ENCODE peak calls at places on chromosomes 5 and 9, in ten cellular contexts. One of them, this sample, is unnamed.
A peak's percentile ranks its signal among the peaks of the same experiment; 100 is the strongest.

GRCh38 chr5:135533794-135534193 is 2.0 kb downstream of the NEUROG1 start:
- DNase-seq in tibial nerve: no peak
- DNase-seq in GM12865: no peak
- DNase-seq in mucosa of descending colon: no peak
- DNase-seq in Calu3: no peak
- DNase-seq in fibroblast of pulmonary artery: no peak
- DNase-seq in tibial artery: no peak
- DNase-seq in cardiac fibroblast: no peak
- DNase-seq in RWPE1: no peak
- DNase-seq in mesothelial cell of epicardium: no peak
- DNase-seq in this sample: no peak

GRCh38 chr5:154038241-154038603 is 488 bp downstream of the FAM114A2 start:
- DNase-seq in tibial nerve: no peak
- DNase-seq in GM12865: peak; percentile 83
- DNase-seq in mucosa of descending colon: peak; percentile 52
- DNase-seq in Calu3: peak; percentile 27
- DNase-seq in fibroblast of pulmonary artery: no peak
- DNase-seq in tibial artery: no peak
- DNase-seq in cardiac fibroblast: no peak
- DNase-seq in RWPE1: no peak
- DNase-seq in mesothelial cell of epicardium: no peak
- DNase-seq in this sample: no peak

GRCh38 chr5:80988419-80988925 is 28.3 kb downstream of the RASGRF2 start:
- DNase-seq in tibial nerve: no peak
- DNase-seq in GM12865: no peak
- DNase-seq in mucosa of descending colon: no peak
- DNase-seq in Calu3: no peak
- DNase-seq in fibroblast of pulmonary artery: no peak
- DNase-seq in tibial artery: no peak
- DNase-seq in cardiac fibroblast: no peak
- DNase-seq in RWPE1: no peak
- DNase-seq in mesothelial cell of epicardium: no peak
- DNase-seq in this sample: no peak

GRCh38 chr9:125106285-125106893 is 36.9 kb downstream of the SCAI start:
- DNase-seq in tibial nerve: no peak
- DNase-seq in GM12865: no peak
- DNase-seq in mucosa of descending colon: no peak
- DNase-seq in Calu3: no peak
- DNase-seq in fibroblast of pulmonary artery: peak; percentile 54
- DNase-seq in tibial artery: no peak
- DNase-seq in cardiac fibroblast: peak; percentile 77
- DNase-seq in RWPE1: no peak
- DNase-seq in mesothelial cell of epicardium: no peak
- DNase-seq in this sample: no peak

GRCh38 chr5:176799488-176799887 is 10.9 kb upstream of the UNC5A start:
- DNase-seq in tibial nerve: no peak
- DNase-seq in GM12865: no peak
- DNase-seq in mucosa of descending colon: no peak
- DNase-seq in Calu3: no peak
- DNase-seq in fibroblast of pulmonary artery: no peak
- DNase-seq in tibial artery: no peak
- DNase-seq in cardiac fibroblast: no peak
- DNase-seq in RWPE1: no peak
- DNase-seq in mesothelial cell of epicardium: no peak
- DNase-seq in this sample: no peak

GRCh38 chr9:127166651-127167524 is 44.5 kb upstream of the ANGPTL2 start:
- DNase-seq in tibial nerve: no peak
- DNase-seq in GM12865: peak; percentile 96
- DNase-seq in mucosa of descending colon: no peak
- DNase-seq in Calu3: no peak
- DNase-seq in fibroblast of pulmonary artery: no peak
- DNase-seq in tibial artery: peak; percentile 53
- DNase-seq in cardiac fibroblast: no peak
- DNase-seq in RWPE1: peak; percentile 98
- DNase-seq in mesothelial cell of epicardium: no peak
- DNase-seq in this sample: no peak

GRCh38 chr9:121233906-121234901 is 32.5 kb upstream of the RAB14 start:
- DNase-seq in tibial nerve: no peak
- DNase-seq in GM12865: no peak
- DNase-seq in mucosa of descending colon: no peak
- DNase-seq in Calu3: no peak
- DNase-seq in fibroblast of pulmonary artery: peak; percentile 58
- DNase-seq in tibial artery: no peak
- DNase-seq in cardiac fibroblast: peak; percentile 40
- DNase-seq in RWPE1: peak; percentile 87
- DNase-seq in mesothelial cell of epicardium: no peak
- DNase-seq in this sample: no peak

GRCh38 chr5:17157916-17158529 is 59.4 kb upstream of the BASP1 start:
- DNase-seq in tibial nerve: no peak
- DNase-seq in GM12865: no peak
- DNase-seq in mucosa of descending colon: peak; percentile 45
- DNase-seq in Calu3: no peak
- DNase-seq in fibroblast of pulmonary artery: peak; percentile 93
- DNase-seq in tibial artery: no peak
- DNase-seq in cardiac fibroblast: peak; percentile 92
- DNase-seq in RWPE1: no peak
- DNase-seq in mesothelial cell of epicardium: no peak
- DNase-seq in this sample: no peak

GRCh38 chr5:172163346-172163745 is 24.7 kb downstream of the STK10 start:
- DNase-seq in tibial nerve: no peak
- DNase-seq in GM12865: no peak
- DNase-seq in mucosa of descending colon: no peak
- DNase-seq in Calu3: no peak
- DNase-seq in fibroblast of pulmonary artery: no peak
- DNase-seq in tibial artery: no peak
- DNase-seq in cardiac fibroblast: peak; percentile 23
- DNase-seq in RWPE1: no peak
- DNase-seq in mesothelial cell of epicardium: no peak
- DNase-seq in this sample: no peak

GRCh38 chr9:22141906-22142305 is 132.8 kb upstream of the CDKN2B start:
- DNase-seq in tibial nerve: no peak
- DNase-seq in GM12865: no peak
- DNase-seq in mucosa of descending colon: no peak
- DNase-seq in Calu3: peak; percentile 52
- DNase-seq in fibroblast of pulmonary artery: peak; percentile 92
- DNase-seq in tibial artery: no peak
- DNase-seq in cardiac fibroblast: peak; percentile 95
- DNase-seq in RWPE1: no peak
- DNase-seq in mesothelial cell of epicardium: no peak
- DNase-seq in this sample: no peak

GRCh38 chr9:35423499-35423898 is 66.4 kb upstream of the RUSC2 start:
- DNase-seq in tibial nerve: no peak
- DNase-seq in GM12865: no peak
- DNase-seq in mucosa of descending colon: no peak
- DNase-seq in Calu3: peak; percentile 7
- DNase-seq in fibroblast of pulmonary artery: no peak
- DNase-seq in tibial artery: no peak
- DNase-seq in cardiac fibroblast: no peak
- DNase-seq in RWPE1: no peak
- DNase-seq in mesothelial cell of epicardium: no peak
- DNase-seq in this sample: no peak

GRCh38 chr5:140840978-140841962 is at the start of gene PCDHA8:
- DNase-seq in tibial nerve: no peak
- DNase-seq in GM12865: no peak
- DNase-seq in mucosa of descending colon: no peak
- DNase-seq in Calu3: no peak
- DNase-seq in fibroblast of pulmonary artery: no peak
- DNase-seq in tibial artery: no peak
- DNase-seq in cardiac fibroblast: no peak
- DNase-seq in RWPE1: peak; percentile 73
- DNase-seq in mesothelial cell of epicardium: no peak
- DNase-seq in this sample: no peak

GRCh38 chr9:107363511-107364182 is 80.6 kb downstream of the RAD23B start:
- DNase-seq in tibial nerve: peak; percentile 20
- DNase-seq in GM12865: no peak
- DNase-seq in mucosa of descending colon: no peak
- DNase-seq in Calu3: no peak
- DNase-seq in fibroblast of pulmonary artery: no peak
- DNase-seq in tibial artery: no peak
- DNase-seq in cardiac fibroblast: no peak
- DNase-seq in RWPE1: no peak
- DNase-seq in mesothelial cell of epicardium: no peak
- DNase-seq in this sample: no peak

GRCh38 chr9:129480227-129480626 is 140.7 kb downstream of the C9orf50 start:
- DNase-seq in tibial nerve: no peak
- DNase-seq in GM12865: no peak
- DNase-seq in mucosa of descending colon: no peak
- DNase-seq in Calu3: no peak
- DNase-seq in fibroblast of pulmonary artery: peak; percentile 38
- DNase-seq in tibial artery: peak; percentile 83
- DNase-seq in cardiac fibroblast: peak; percentile 70
- DNase-seq in RWPE1: no peak
- DNase-seq in mesothelial cell of epicardium: no peak
- DNase-seq in this sample: no peak

GRCh38 chr5:163475416-163475815 is 15.0 kb downstream of the HMMR start:
- DNase-seq in tibial nerve: no peak
- DNase-seq in GM12865: no peak
- DNase-seq in mucosa of descending colon: no peak
- DNase-seq in Calu3: no peak
- DNase-seq in fibroblast of pulmonary artery: no peak
- DNase-seq in tibial artery: no peak
- DNase-seq in cardiac fibroblast: no peak
- DNase-seq in RWPE1: no peak
- DNase-seq in mesothelial cell of epicardium: no peak
- DNase-seq in this sample: no peak

GRCh38 chr5:163478982-163479271 is 18.5 kb downstream of the HMMR start:
- DNase-seq in tibial nerve: no peak
- DNase-seq in GM12865: no peak
- DNase-seq in mucosa of descending colon: no peak
- DNase-seq in Calu3: no peak
- DNase-seq in fibroblast of pulmonary artery: no peak
- DNase-seq in tibial artery: no peak
- DNase-seq in cardiac fibroblast: no peak
- DNase-seq in RWPE1: no peak
- DNase-seq in mesothelial cell of epicardium: no peak
- DNase-seq in this sample: no peak

GRCh38 chr5:163473613-163474243 is 13.3 kb downstream of the HMMR start:
- DNase-seq in tibial nerve: no peak
- DNase-seq in GM12865: peak; percentile 21
- DNase-seq in mucosa of descending colon: no peak
- DNase-seq in Calu3: no peak
- DNase-seq in fibroblast of pulmonary artery: peak; percentile 55
- DNase-seq in tibial artery: no peak
- DNase-seq in cardiac fibroblast: peak; percentile 31
- DNase-seq in RWPE1: peak; percentile 40
- DNase-seq in mesothelial cell of epicardium: no peak
- DNase-seq in this sample: no peak

DNA sequence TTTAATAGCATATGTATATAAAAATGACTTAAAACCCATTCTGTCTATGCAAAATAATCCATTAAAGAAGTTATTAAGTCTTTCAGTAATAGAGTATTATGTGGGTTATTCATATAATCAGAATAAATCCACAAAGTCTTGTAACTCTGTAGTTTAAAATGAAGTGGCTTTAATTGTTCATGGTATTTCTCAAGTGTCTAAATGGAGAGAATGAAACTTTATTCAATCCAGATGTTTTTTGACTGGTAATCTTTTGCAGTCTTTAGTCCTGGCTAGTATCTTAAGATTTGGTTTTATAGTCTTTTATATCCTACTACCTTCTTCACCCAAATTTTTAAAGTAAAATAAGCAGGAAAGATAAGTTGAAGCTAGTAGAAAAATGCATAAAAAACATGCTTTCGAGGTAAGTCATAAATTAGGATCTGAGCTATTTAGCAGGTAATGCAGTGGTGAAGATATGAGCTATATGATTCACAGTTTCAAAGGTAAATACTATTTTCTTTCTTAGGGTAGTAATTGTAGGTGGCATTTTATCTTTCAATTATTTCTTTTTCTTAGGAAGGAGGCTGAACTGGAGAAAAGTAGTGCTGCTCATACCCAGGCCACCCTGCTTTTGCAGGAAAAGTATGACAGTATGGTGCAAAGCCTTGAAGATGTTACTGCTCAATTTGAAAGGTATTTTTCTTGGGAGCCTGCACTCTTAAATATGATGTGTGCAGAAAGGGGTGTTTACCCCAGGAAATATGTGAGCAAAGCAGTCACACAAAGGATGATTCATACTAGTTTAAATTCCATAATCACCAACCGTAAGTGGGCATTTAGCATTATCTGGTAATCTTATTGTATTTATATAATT is 17.9 kb downstream of the HMMR start:
- DNase-seq in tibial nerve: no peak
- DNase-seq in GM12865: no peak
- DNase-seq in mucosa of descending colon: no peak
- DNase-seq in Calu3: no peak
- DNase-seq in fibroblast of pulmonary artery: no peak
- DNase-seq in tibial artery: no peak
- DNase-seq in cardiac fibroblast: no peak
- DNase-seq in RWPE1: peak; percentile 46
- DNase-seq in mesothelial cell of epicardium: no peak
- DNase-seq in this sample: no peak
- TF ChIP-seq CTCF in tibial nerve: no peak
- TF ChIP-seq CTCF in GM12865: no peak
- TF ChIP-seq CTCF in mucosa of descending colon: no peak
- TF ChIP-seq CTCF in Calu3: no peak
- TF ChIP-seq CTCF in fibroblast of pulmonary artery: no peak
- TF ChIP-seq CTCF in tibial artery: no peak
- TF ChIP-seq CTCF in cardiac fibroblast: no peak
- TF ChIP-seq CTCF in RWPE1: no peak
- TF ChIP-seq CTCF in mesothelial cell of epicardium: no peak
- TF ChIP-seq CTCF in this sample: no peak

GRCh38 chr9:99824378-99825157 is 2.9 kb downstream of the NR4A3 start:
- DNase-seq in tibial nerve: no peak
- DNase-seq in GM12865: peak; percentile 76
- DNase-seq in mucosa of descending colon: peak; percentile 66
- DNase-seq in Calu3: peak; percentile 46
- DNase-seq in fibroblast of pulmonary artery: peak; percentile 35
- DNase-seq in tibial artery: no peak
- DNase-seq in cardiac fibroblast: no peak
- DNase-seq in RWPE1: peak; percentile 38
- DNase-seq in mesothelial cell of epicardium: no peak
- DNase-seq in this sample: no peak
- TF ChIP-seq CTCF in tibial nerve: peak; percentile 35
- TF ChIP-seq CTCF in GM12865: peak; percentile 69
- TF ChIP-seq CTCF in mucosa of descending colon: no peak
- TF ChIP-seq CTCF in Calu3: peak; percentile 34
- TF ChIP-seq CTCF in fibroblast of pulmonary artery: peak; percentile 40
- TF ChIP-seq CTCF in tibial artery: no peak
- TF ChIP-seq CTCF in cardiac fibroblast: peak; percentile 50
- TF ChIP-seq CTCF in RWPE1: peak; percentile 47
- TF ChIP-seq CTCF in mesothelial cell of epicardium: peak; percentile 62
- TF ChIP-seq CTCF in this sample: peak; percentile 81

GRCh38 chr5:144207875-144208444 is 37.3 kb downstream of the KCTD16 start:
- DNase-seq in tibial nerve: no peak
- DNase-seq in GM12865: no peak
- DNase-seq in mucosa of descending colon: no peak
- DNase-seq in Calu3: no peak
- DNase-seq in fibroblast of pulmonary artery: no peak
- DNase-seq in tibial artery: no peak
- DNase-seq in cardiac fibroblast: no peak
- DNase-seq in RWPE1: no peak
- DNase-seq in mesothelial cell of epicardium: no peak
- DNase-seq in this sample: no peak
- TF ChIP-seq CTCF in tibial nerve: no peak
- TF ChIP-seq CTCF in GM12865: no peak
- TF ChIP-seq CTCF in mucosa of descending colon: no peak
- TF ChIP-seq CTCF in Calu3: no peak
- TF ChIP-seq CTCF in fibroblast of pulmonary artery: no peak
- TF ChIP-seq CTCF in tibial artery: no peak
- TF ChIP-seq CTCF in cardiac fibroblast: no peak
- TF ChIP-seq CTCF in RWPE1: no peak
- TF ChIP-seq CTCF in mesothelial cell of epicardium: no peak
- TF ChIP-seq CTCF in this sample: peak; percentile 27

GRCh38 chr5:51201708-51202107 is 181.5 kb upstream of the ISL1 start:
- DNase-seq in tibial nerve: no peak
- DNase-seq in GM12865: no peak
- DNase-seq in mucosa of descending colon: no peak
- DNase-seq in Calu3: no peak
- DNase-seq in fibroblast of pulmonary artery: no peak
- DNase-seq in tibial artery: no peak
- DNase-seq in cardiac fibroblast: no peak
- DNase-seq in RWPE1: no peak
- DNase-seq in mesothelial cell of epicardium: no peak
- DNase-seq in this sample: no peak
- TF ChIP-seq CTCF in tibial nerve: no peak
- TF ChIP-seq CTCF in GM12865: no peak
- TF ChIP-seq CTCF in mucosa of descending colon: no peak
- TF ChIP-seq CTCF in Calu3: no peak
- TF ChIP-seq CTCF in fibroblast of pulmonary artery: no peak
- TF ChIP-seq CTCF in tibial artery: no peak
- TF ChIP-seq CTCF in cardiac fibroblast: no peak
- TF ChIP-seq CTCF in RWPE1: no peak
- TF ChIP-seq CTCF in mesothelial cell of epicardium: no peak
- TF ChIP-seq CTCF in this sample: no peak